ENCODE peak calls at places on chromosomes 11 and 22, in four cellular contexts. N is K562, W is H1, O is SK-N-SH. Q is an unnamed sample.

GRCh38 chr22:39646614-39647210 is 76.2 kb downstream of the CACNA1I start:
- DNase-seq in N (no peak), W (no peak), O (no peak), Q (no peak)

GRCh38 chr11:126132319-126132718 is 69.7 kb upstream of the CDON start:
- DNase-seq in N (no peak), W (no peak), O (no peak), Q (no peak)

GRCh38 chr11:90288207-90288821 is 65.5 kb upstream of the CHORDC1 start:
- DNase-seq in N (peak; percentile 24), W (no peak), O (peak; percentile 47), Q (no peak)

GRCh38 chr11:66100272-66101037 is 30.4 kb downstream of the PACS1 start:
- DNase-seq in N (no peak), W (no peak), O (peak; percentile 32), Q (no peak)

GRCh38 chr11:13332124-13332523 is 54.5 kb downstream of the BMAL1 start:
- DNase-seq in N (no peak), W (no peak), O (no peak), Q (no peak)

GRCh38 chr22:30701872-30702271 is 7.2 kb downstream of the OSBP2 start:
- DNase-seq in N (no peak), W (no peak), O (no peak), Q (no peak)

GRCh38 chr11:64518928-64519327 is 72.1 kb upstream of the SLC22A12 start:
- DNase-seq in N (no peak), W (no peak), O (no peak), Q (no peak)

GRCh38 chr11:103648670-103649400 is 387.6 kb upstream of the DDI1 start:
- DNase-seq in N (no peak), W (no peak), O (no peak), Q (no peak)

GRCh38 chr22:24155597-24156145 is 25.6 kb upstream of the SUSD2 start:
- DNase-seq in N (peak; percentile 11), W (peak; percentile 80), O (peak; percentile 85), Q (no peak)

GRCh38 chr11:33452806-33453205 is 195.6 kb downstream of the HIPK3 start:
- DNase-seq in N (no peak), W (no peak), O (no peak), Q (no peak)

GRCh38 chr11:65415499-65416340 is 6.9 kb upstream of the NEAT1 start:
- DNase-seq in N (no peak), W (no peak), O (peak; percentile 37), Q (no peak)

GRCh38 chr22:46419754-46420571 is 84.4 kb downstream of the TRMU start:
- DNase-seq in N (no peak), W (no peak), O (no peak), Q (no peak)
- TF ChIP-seq NRF1 in N (no peak), W (no peak), O (no peak), Q (no peak)

DNA sequence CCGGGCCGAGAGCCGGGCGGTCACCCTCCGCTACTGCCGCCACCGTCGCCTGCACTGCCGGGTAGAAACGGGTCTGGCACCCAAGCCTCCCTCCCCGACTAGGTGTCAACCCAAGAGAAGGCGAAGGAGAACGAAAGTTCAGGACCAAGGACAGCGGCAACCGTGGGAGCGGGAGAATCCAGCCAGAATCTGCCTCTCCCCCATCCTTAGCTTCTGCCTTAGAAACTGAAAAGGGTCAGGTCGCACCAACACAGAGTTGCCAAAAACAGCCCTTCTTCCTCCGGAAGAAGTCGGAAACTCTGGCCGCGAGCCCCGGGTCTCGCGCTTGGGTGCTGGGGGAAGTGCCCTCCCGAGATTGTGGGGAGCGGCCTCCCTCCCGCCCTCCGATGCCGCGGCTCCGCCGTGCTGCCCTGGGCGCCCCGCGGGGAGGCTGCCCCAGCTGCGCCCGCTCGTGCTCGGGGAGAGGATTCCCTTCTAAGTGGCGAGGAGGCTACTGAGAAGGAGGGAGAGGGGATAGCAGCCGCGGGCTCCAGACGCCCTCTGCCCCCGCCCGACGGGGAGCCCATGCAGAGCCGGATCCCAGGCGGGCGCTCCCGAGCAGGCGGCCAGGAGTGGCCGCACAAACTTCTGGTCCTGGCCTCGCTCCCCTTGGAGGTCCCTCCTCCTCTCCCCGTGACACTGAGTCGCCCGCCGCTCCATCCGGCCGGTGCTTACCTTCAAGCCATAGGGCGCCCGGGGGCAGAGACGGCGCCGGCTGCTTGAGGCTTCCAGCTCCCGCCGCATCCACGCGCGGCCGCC is 637 bp downstream of the DRD2 start:
- DNase-seq in N (peak; percentile 80), W (peak; percentile 98), O (peak; percentile 87), Q (no peak)
- TF ChIP-seq NRF1 in N (no peak), W (no peak), O (no peak), Q (no peak)

GRCh38 chr11:44949160-44950035 is 1.3 kb downstream of the TP53I11 start:
- DNase-seq in N (peak; percentile 48), W (peak; percentile 83), O (peak; percentile 84), Q (no peak)
- TF ChIP-seq NRF1 in N (no peak), W (no peak), O (no peak), Q (no peak)

GRCh38 chr11:76543006-76543703 is 98.3 kb downstream of the EMSY start:
- DNase-seq in N (peak; percentile 36), W (no peak), O (no peak), Q (no peak)
- TF ChIP-seq NRF1 in N (no peak), W (no peak), O (no peak), Q (no peak)

GRCh38 chr11:128331317-128331716 is 256.0 kb downstream of the ETS1 start:
- DNase-seq in N (no peak), W (no peak), O (no peak), Q (no peak)
- TF ChIP-seq NRF1 in N (no peak), W (no peak), O (no peak), Q (no peak)

DNA sequence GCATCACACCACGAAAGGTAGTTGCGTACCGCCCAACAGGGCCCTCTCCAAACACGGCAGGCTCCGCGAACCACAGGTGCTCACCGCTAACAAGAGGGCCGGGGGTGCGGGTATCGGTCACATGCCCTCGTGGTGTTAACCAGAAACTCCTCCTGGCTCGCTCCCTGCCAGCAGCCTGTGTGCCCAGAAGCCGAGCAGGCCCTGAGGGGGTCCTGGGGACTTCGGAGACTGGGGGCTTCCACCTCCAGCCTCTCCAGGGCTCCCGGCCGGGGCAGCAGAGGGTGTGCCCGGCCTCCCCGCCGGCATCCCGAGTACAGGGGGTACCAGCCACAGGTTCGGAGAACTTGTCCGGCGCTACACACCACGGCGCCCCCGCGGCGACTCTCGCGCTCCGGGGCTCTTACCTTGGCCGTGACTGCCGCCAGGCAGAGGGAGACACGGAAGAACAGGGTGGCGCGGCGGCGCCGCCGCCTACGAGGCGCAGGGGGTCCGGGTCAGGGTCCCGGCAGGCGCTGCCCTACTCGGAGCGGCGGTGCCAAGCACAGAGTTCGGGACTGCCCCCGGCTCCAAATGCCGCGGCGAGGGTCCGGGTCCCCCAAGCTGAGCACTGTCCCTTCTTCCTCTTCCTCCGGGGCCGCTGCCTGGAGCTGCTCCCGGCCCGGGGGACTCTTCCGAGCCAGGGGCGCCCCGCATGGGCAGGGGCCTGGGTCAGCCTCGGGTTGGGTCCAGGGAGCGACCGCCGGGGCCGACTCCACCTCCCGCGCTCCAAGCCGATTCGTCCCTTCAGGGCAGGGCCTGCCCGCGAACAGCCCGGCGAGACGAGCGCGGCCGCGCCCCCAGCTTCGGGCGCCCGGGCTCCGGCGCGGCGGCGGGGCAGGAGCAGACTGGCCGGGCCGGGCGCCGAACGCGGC is at the start of gene LARGE1:
- DNase-seq in N (peak; percentile 18), W (peak; percentile 72), O (peak; percentile 72), Q (no peak)
- TF ChIP-seq NRF1 in N (no peak), W (no peak), O (no peak), Q (no peak)

GRCh38 chr11:43693731-43694130 is 13.2 kb downstream of the HSD17B12 start:
- DNase-seq in N (peak; percentile 23), W (no peak), O (no peak), Q (no peak)

GRCh38 chr11:43691806-43692205 is 11.3 kb downstream of the HSD17B12 start:
- DNase-seq in N (no peak), W (no peak), O (no peak), Q (no peak)

GRCh38 chr11:43693069-43693468 is 12.5 kb downstream of the HSD17B12 start:
- DNase-seq in N (no peak), W (no peak), O (peak; percentile 58), Q (no peak)

GRCh38 chr11:43691332-43691731 is 10.8 kb downstream of the HSD17B12 start:
- DNase-seq in N (no peak), W (no peak), O (no peak), Q (no peak)

GRCh38 chr11:43694477-43694876 is 13.9 kb downstream of the HSD17B12 start:
- DNase-seq in N (no peak), W (no peak), O (no peak), Q (no peak)
- TF ChIP-seq NRF1 in N (no peak), W (no peak), O (no peak), Q (no peak)

GRCh38 chr11:102237096-102237735 is 80.1 kb upstream of the BIRC3 start:
- DNase-seq in N (no peak), W (no peak), O (no peak), Q (no peak)
- TF ChIP-seq NRF1 in N (no peak), W (no peak), O (no peak), Q (no peak)

GRCh38 chr11:86799680-86800075 is 664 bp upstream of the PRSS23 start:
- DNase-seq in N (no peak), W (no peak), O (peak; percentile 40), Q (no peak)
- TF ChIP-seq NRF1 in N (no peak), W (no peak), O (no peak), Q (no peak)

DNA sequence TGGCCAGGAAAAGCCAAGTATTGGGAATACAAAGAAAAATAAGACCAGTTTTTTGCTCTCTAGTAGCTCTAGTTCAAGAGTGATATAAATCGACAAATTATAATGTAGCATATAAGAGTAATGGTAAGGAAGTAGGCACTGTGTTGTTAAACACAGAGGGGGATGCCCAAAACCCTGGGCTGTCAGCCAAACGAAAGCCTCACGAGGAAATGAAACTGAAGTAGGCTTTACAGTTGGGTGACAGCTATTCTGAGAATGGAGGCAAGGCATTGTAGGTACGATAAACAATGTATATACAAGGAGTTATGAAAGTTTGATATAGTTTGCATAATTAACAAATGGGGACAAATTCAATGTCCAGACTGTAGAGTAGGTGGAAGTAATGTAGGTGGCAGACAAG is 176.4 kb downstream of the FAM181B start:
- DNase-seq in N (no peak), W (no peak), O (no peak), Q (peak; percentile 23)
- TF ChIP-seq NRF1 in N (no peak), W (no peak), O (no peak), Q (no peak)

Q was measured in GM12878.